ENCODE peak calls at places on chromosomes 13 and 19, in six cellular contexts. One of them, this sample, is unnamed.

GRCh38 chr13:59398127-59398526 is 765.6 kb downstream of the DIAPH3 start:
- DNase-seq in HFFc6: no peak
- DNase-seq in NCI-H1092: no peak
- DNase-seq in activated T-helper 1 cell treated with anti-CD3 and anti-CD28 coated beads, Interleukin-12 subunit alpha, Interleukin-12 subunit beta, Interleukin-2, Interleukin-4 antibody, amounts not matched to agents 30 ng/mL and 10 ng/mL and 1 ng/mL, durations not matched to agents 14 hours and 24 hours and 36 hours: no peak
- DNase-seq in MCF 10A: no peak
- DNase-seq in RKO: no peak
- DNase-seq in this sample: no peak

GRCh38 chr13:29270536-29271045 is 324.9 kb downstream of the SLC7A1 start:
- DNase-seq in HFFc6: no peak
- DNase-seq in NCI-H1092: no peak
- DNase-seq in RKO: no peak
- DNase-seq in activated T-helper 1 cell treated with anti-CD3 and anti-CD28 coated beads, Interleukin-12 subunit alpha, Interleukin-12 subunit beta, Interleukin-2, Interleukin-4 antibody, amounts not matched to agents 30 ng/mL and 10 ng/mL and 1 ng/mL, durations not matched to agents 14 hours and 24 hours and 36 hours: no peak
- DNase-seq in MCF 10A: no peak
- DNase-seq in this sample: no peak

GRCh38 chr13:30318026-30318425 is 10.7 kb upstream of the KATNAL1 start:
- DNase-seq in RKO: no peak
- DNase-seq in NCI-H1092: no peak
- DNase-seq in activated T-helper 1 cell treated with anti-CD3 and anti-CD28 coated beads, Interleukin-12 subunit alpha, Interleukin-12 subunit beta, Interleukin-2, Interleukin-4 antibody, amounts not matched to agents 30 ng/mL and 10 ng/mL and 1 ng/mL, durations not matched to agents 14 hours and 24 hours and 36 hours: no peak
- DNase-seq in MCF 10A: no peak
- DNase-seq in HFFc6: no peak
- DNase-seq in this sample: no peak

GRCh38 chr19:2294377-2295335 is 12.7 kb upstream of the PEAK3 start:
- DNase-seq in MCF 10A: no peak
- DNase-seq in NCI-H1092: no peak
- DNase-seq in HFFc6: peak; percentile 67
- DNase-seq in activated T-helper 1 cell treated with anti-CD3 and anti-CD28 coated beads, Interleukin-12 subunit alpha, Interleukin-12 subunit beta, Interleukin-2, Interleukin-4 antibody, amounts not matched to agents 30 ng/mL and 10 ng/mL and 1 ng/mL, durations not matched to agents 14 hours and 24 hours and 36 hours: no peak
- DNase-seq in RKO: no peak
- DNase-seq in this sample: no peak

GRCh38 chr13:59734393-59734792 is 429.3 kb downstream of the DIAPH3 start:
- DNase-seq in HFFc6: no peak
- DNase-seq in NCI-H1092: no peak
- DNase-seq in activated T-helper 1 cell treated with anti-CD3 and anti-CD28 coated beads, Interleukin-12 subunit alpha, Interleukin-12 subunit beta, Interleukin-2, Interleukin-4 antibody, amounts not matched to agents 30 ng/mL and 10 ng/mL and 1 ng/mL, durations not matched to agents 14 hours and 24 hours and 36 hours: no peak
- DNase-seq in MCF 10A: no peak
- DNase-seq in RKO: no peak
- DNase-seq in this sample: peak; percentile 47

GRCh38 chr19:34676697-34677385 is at the start of gene SCGB2B2:
- DNase-seq in activated T-helper 1 cell treated with anti-CD3 and anti-CD28 coated beads, Interleukin-12 subunit alpha, Interleukin-12 subunit beta, Interleukin-2, Interleukin-4 antibody, amounts not matched to agents 30 ng/mL and 10 ng/mL and 1 ng/mL, durations not matched to agents 14 hours and 24 hours and 36 hours: no peak
- DNase-seq in HFFc6: no peak
- DNase-seq in RKO: peak; percentile 88
- DNase-seq in NCI-H1092: peak; percentile 67
- DNase-seq in MCF 10A: no peak
- DNase-seq in this sample: no peak

GRCh38 chr13:76887070-76887563 is 912 bp upstream of the KCTD12 start:
- DNase-seq in NCI-H1092: no peak
- DNase-seq in activated T-helper 1 cell treated with anti-CD3 and anti-CD28 coated beads, Interleukin-12 subunit alpha, Interleukin-12 subunit beta, Interleukin-2, Interleukin-4 antibody, amounts not matched to agents 30 ng/mL and 10 ng/mL and 1 ng/mL, durations not matched to agents 14 hours and 24 hours and 36 hours: no peak
- DNase-seq in RKO: no peak
- DNase-seq in HFFc6: no peak
- DNase-seq in MCF 10A: no peak
- DNase-seq in this sample: no peak

GRCh38 chr13:26544707-26545106 is 12.8 kb upstream of the WASF3 start:
- DNase-seq in MCF 10A: no peak
- DNase-seq in NCI-H1092: no peak
- DNase-seq in RKO: no peak
- DNase-seq in activated T-helper 1 cell treated with anti-CD3 and anti-CD28 coated beads, Interleukin-12 subunit alpha, Interleukin-12 subunit beta, Interleukin-2, Interleukin-4 antibody, amounts not matched to agents 30 ng/mL and 10 ng/mL and 1 ng/mL, durations not matched to agents 14 hours and 24 hours and 36 hours: no peak
- DNase-seq in HFFc6: no peak
- DNase-seq in this sample: no peak

GRCh38 chr13:44155422-44156293 is 218.0 kb upstream of the SERP2 start:
- DNase-seq in MCF 10A: no peak
- DNase-seq in activated T-helper 1 cell treated with anti-CD3 and anti-CD28 coated beads, Interleukin-12 subunit alpha, Interleukin-12 subunit beta, Interleukin-2, Interleukin-4 antibody, amounts not matched to agents 30 ng/mL and 10 ng/mL and 1 ng/mL, durations not matched to agents 14 hours and 24 hours and 36 hours: no peak
- DNase-seq in RKO: no peak
- DNase-seq in NCI-H1092: no peak
- DNase-seq in HFFc6: peak; percentile 24
- DNase-seq in this sample: no peak